ENCODE peak calls at places on chromosomes 16 and 17, in seven cellular contexts. H, J, L, F, W, Q and D are unnamed samples.

GRCh38 chr17:57597531-57598453 is 147.3 kb downstream of the CCDC182 start:
- DNase-seq in H (peak; percentile 90), J (no peak), L (peak; percentile 43), F (peak; percentile 76), W (peak; percentile 82), Q (peak; percentile 65), D (no peak)

GRCh38 chr17:79840204-79840988 is 1.2 kb upstream of the CBX4 start:
- DNase-seq in H (peak; percentile 67), J (peak; percentile 41), L (peak; percentile 41), F (peak; percentile 75), W (peak; percentile 54), Q (no peak), D (no peak)

GRCh38 chr17:46733837-46734516 is 84.5 kb downstream of the WNT3 start:
- DNase-seq in H (no peak), J (no peak), L (no peak), F (no peak), W (no peak), Q (no peak), D (no peak)

GRCh38 chr16:66267287-66268137 is 99.0 kb upstream of the CDH5 start:
- DNase-seq in H (no peak), J (no peak), L (no peak), F (no peak), W (no peak), Q (no peak), D (peak; percentile 52)

GRCh38 chr17:3879181-3879580 is 13.7 kb downstream of the CAMKK1 start:
- DNase-seq in H (no peak), J (no peak), L (no peak), F (no peak), W (no peak), Q (no peak), D (no peak)

GRCh38 chr17:74514632-74515035 is 16.6 kb downstream of the CD300LB start:
- DNase-seq in H (no peak), J (no peak), L (no peak), F (peak; percentile 25), W (no peak), Q (no peak), D (peak; percentile 75)

GRCh38 chr16:4489030-4489429 is 12.8 kb downstream of the HMOX2 start:
- DNase-seq in H (no peak), J (no peak), L (no peak), F (no peak), W (no peak), Q (no peak), D (no peak)

GRCh38 chr16:48393843-48394703 is 8.9 kb upstream of the SIAH1 start:
- DNase-seq in H (no peak), J (no peak), L (no peak), F (no peak), W (no peak), Q (no peak), D (no peak)

GRCh38 chr17:51683291-51683690 is 422.9 kb downstream of the UTP18 start:
- DNase-seq in H (no peak), J (no peak), L (no peak), F (no peak), W (no peak), Q (no peak), D (peak; percentile 12)

GRCh38 chr17:82301916-82302497 is 15.4 kb downstream of the CD7 start:
- DNase-seq in H (no peak), J (peak; percentile 62), L (peak; percentile 68), F (no peak), W (no peak), Q (no peak), D (no peak)

GRCh38 chr17:81391964-81392908 is 3.0 kb upstream of the BAHCC1 start:
- DNase-seq in H (peak; percentile 42), J (no peak), L (no peak), F (no peak), W (no peak), Q (no peak), D (no peak)

GRCh38 chr16:29318037-29318436 is 88.5 kb downstream of the NPIPB11 start:
- DNase-seq in H (no peak), J (no peak), L (no peak), F (no peak), W (peak; percentile 26), Q (no peak), D (no peak)

GRCh38 chr17:81052199-81052997 is 17.4 kb downstream of the BAIAP2 start:
- DNase-seq in H (no peak), J (no peak), L (no peak), F (no peak), W (no peak), Q (no peak), D (no peak)

GRCh38 chr16:85961988-85962915 is 63.3 kb downstream of the IRF8 start:
- DNase-seq in H (no peak), J (no peak), L (no peak), F (no peak), W (peak; percentile 27), Q (no peak), D (no peak)

GRCh38 chr17:47057831-47058230 is 78.8 kb upstream of the RPRML start:
- DNase-seq in H (no peak), J (no peak), L (no peak), F (no peak), W (no peak), Q (no peak), D (no peak)

GRCh38 chr16:56198755-56199114 is 7.4 kb downstream of the GNAO1 start:
- DNase-seq in H (no peak), J (no peak), L (no peak), F (no peak), W (no peak), Q (no peak), D (no peak)

GRCh38 chr16:29644338-29644857 is 18.6 kb upstream of the SPN start:
- DNase-seq in H (no peak), J (no peak), L (no peak), F (no peak), W (no peak), Q (no peak), D (no peak)

GRCh38 chr17:80175411-80175810 is 5.6 kb downstream of the CARD14 start:
- DNase-seq in H (peak; percentile 77), J (no peak), L (no peak), F (peak; percentile 35), W (peak; percentile 67), Q (no peak), D (no peak)

GRCh38 chr16:4471869-4472268 is 2.6 kb downstream of the NMRAL1 start:
- DNase-seq in H (no peak), J (no peak), L (no peak), F (no peak), W (no peak), Q (no peak), D (no peak)

GRCh38 chr17:57408064-57408811 is 151.9 kb downstream of the MSI2 start:
- DNase-seq in H (peak; percentile 64), J (peak; percentile 48), L (peak; percentile 65), F (no peak), W (no peak), Q (no peak), D (no peak)

GRCh38 chr16:87086156-87086555 is 231.0 kb downstream of the C16orf95 start:
- DNase-seq in H (no peak), J (no peak), L (no peak), F (no peak), W (no peak), Q (no peak), D (peak; percentile 31)

GRCh38 chr17:11492511-11492910 is 105.8 kb upstream of the DNAH9 start:
- DNase-seq in H (no peak), J (no peak), L (no peak), F (no peak), W (no peak), Q (no peak), D (no peak)

GRCh38 chr17:49513616-49514373 is 18.7 kb downstream of the NGFR start:
- DNase-seq in H (no peak), J (no peak), L (no peak), F (no peak), W (no peak), Q (no peak), D (no peak)

GRCh38 chr17:1264196-1264595 is 6.0 kb upstream of the BHLHA9 start:
- DNase-seq in H (no peak), J (no peak), L (no peak), F (no peak), W (no peak), Q (no peak), D (no peak)

DNA sequence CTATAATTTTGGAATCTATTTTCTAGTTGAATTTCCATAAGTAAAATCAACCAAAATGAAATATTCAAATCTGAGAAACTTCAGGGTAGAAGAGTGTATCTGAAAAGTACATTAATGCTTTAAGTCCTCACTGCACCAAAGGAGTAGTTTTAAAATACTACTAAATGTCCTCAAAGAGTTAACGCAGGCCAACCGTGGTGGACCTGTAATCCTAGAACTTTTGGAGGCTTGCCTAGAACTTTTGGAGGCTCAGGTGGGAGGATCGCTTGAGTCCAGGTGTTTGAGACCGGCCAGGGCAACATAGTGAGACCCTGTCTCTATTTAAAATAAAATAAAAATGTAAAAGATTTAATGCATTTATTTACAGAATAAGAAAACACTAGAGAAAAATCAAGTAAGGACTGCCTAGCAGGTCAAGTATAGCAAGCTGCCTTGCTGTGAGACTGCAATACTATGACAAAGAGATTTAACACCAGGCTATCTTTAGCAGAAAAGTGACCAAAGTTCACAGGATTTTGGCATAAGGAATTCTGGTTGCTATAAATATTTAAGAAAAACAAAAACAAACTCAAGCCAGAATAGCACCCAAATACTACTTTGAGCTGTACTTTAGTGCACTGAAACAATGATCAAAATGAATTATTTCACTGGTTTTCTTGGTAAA is 41.0 kb downstream of the CHCT1 start:
- DNase-seq in H (no peak), J (no peak), L (no peak), F (no peak), W (no peak), Q (no peak), D (no peak)
- H3K4me1 ChIP-seq in H (no peaks in the 10 kb centered on the region), J (no peaks in the 10 kb centered on the region), L (no peaks in the 10 kb centered on the region), F (no peaks in the 10 kb centered on the region), W (peaks cover 2% of the 10 kb centered on the region), Q (no peaks in the 10 kb centered on the region), D (no peaks in the 10 kb centered on the region)

GRCh38 chr16:84175351-84176081 is 11.3 kb downstream of the TAF1C start:
- DNase-seq in H (peak; percentile 76), J (peak; percentile 61), L (peak; percentile 53), F (peak; percentile 55), W (no peak), Q (no peak), D (no peak)
- H3K27ac ChIP-seq in H (no peak overlapping the region), J (no peak overlapping the region), L (no peak overlapping the region), F (peak overlapping the region; percentile 80), W (no peak overlapping the region), Q (no peak overlapping the region), D (peak overlapping the region; percentile 80)

DNA sequence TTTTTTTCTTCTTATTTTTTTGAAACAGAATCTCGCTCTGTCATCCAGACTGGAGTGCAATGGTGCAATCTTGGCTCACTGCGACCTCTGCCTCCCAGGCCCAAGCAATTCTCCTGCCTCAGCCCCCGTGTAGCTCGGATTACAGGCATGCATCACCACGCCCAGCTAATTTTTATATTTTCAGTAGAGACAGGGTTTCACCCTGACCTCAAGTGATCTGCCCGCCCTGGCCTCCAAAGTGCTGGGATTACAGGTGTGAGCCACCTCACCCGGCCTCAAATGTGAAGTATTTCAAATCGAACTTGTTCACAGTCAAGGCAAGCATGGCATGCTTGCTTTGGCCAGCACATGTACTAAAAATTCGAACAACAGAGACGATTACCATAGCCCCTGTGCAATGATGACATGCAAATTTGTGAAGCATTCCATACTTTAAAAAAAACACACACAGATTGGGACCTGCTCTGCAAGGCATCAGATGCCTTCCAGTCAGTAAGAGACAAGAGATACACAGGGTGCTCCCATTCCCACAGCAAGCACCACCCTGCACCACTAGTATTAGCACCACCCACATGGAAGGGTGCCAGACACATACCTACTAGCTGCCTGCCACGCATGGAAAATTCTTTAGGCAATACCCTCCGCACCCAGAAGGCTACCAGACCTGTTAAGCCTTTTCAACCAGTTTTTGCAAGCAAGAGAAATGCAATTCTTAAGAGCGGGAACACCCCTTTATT is 47.2 kb downstream of the ANKRD11 start:
- DNase-seq in H (no peak), J (peak; percentile 29), L (no peak), F (peak; percentile 71), W (peak; percentile 69), Q (peak; percentile 37), D (no peak)
- H3K4me1 ChIP-seq in H (peaks cover 81% of the 10 kb centered on the region), J (peaks cover 92% of the 10 kb centered on the region), L (peaks cover 96% of the 10 kb centered on the region), F (peaks cover 58% of the 10 kb centered on the region), W (peaks cover 76% of the 10 kb centered on the region), Q (peaks cover 57% of the 10 kb centered on the region), D (peaks cover 92% of the 10 kb centered on the region)

GRCh38 chr16:28117168-28117565 is 53.7 kb upstream of the GSG1L start:
- DNase-seq in H (no peak), J (no peak), L (no peak), F (no peak), W (no peak), Q (no peak), D (no peak)
- H3K27ac ChIP-seq in H (no peak overlapping the region), J (no peak overlapping the region), L (no peak overlapping the region), F (no peak overlapping the region), W (no peak overlapping the region), Q (no peak overlapping the region), D (no peak overlapping the region)